ENCODE peak calls at places on chromosomes 7 and 10, in nine cellular contexts. T is NCI-H82, E is glomerular endothelial cell, S is heart right ventricle, K is chondrocyte, G is C1 segment of cervical spinal cord, P is non-pigmented ciliary epithelial cell, B is GM03348, Q is breast epithelium. C is an unnamed sample.

GRCh38 chr10:99394761-99395386 is 35.5 kb downstream of the GOT1 start:
- DNase-seq in G (no peak), E (no peak), S (no peak), Q (no peak), P (no peak), B (no peak), K (no peak), T (no peak), C (no peak)

GRCh38 chr10:78768882-78769281 is 299.9 kb upstream of the ZMIZ1 start:
- DNase-seq in E (no peak), B (no peak), Q (peak; percentile 12), S (no peak), G (no peak), P (no peak), T (no peak), K (no peak), C (no peak)

GRCh38 chr7:45923290-45923689 is 2.2 kb upstream of the IGFBP3 start:
- DNase-seq in P (no peak), Q (peak; percentile 75), T (peak; percentile 76), G (no peak), E (peak; percentile 54), B (peak; percentile 78), K (no peak), S (peak; percentile 75), C (no peak)

GRCh38 chr7:67625257-67625713 is 628.7 kb downstream of the TYW1 start:
- DNase-seq in E (no peak), K (no peak), T (peak; percentile 95), B (peak; percentile 92), G (peak; percentile 3), Q (peak; percentile 60), P (peak; percentile 3), S (peak; percentile 84), C (no peak)

GRCh38 chr7:157386979-157387800 is 50.4 kb downstream of the DNAJB6 start:
- DNase-seq in S (peak; percentile 89), P (no peak), B (peak; percentile 57), E (peak; percentile 72), K (no peak), Q (peak; percentile 84), G (no peak), T (peak; percentile 74), C (peak; percentile 76)

GRCh38 chr7:156438011-156438410 is 202.6 kb upstream of the RNF32 start:
- DNase-seq in S (no peak), B (no peak), Q (no peak), P (no peak), G (no peak), T (no peak), E (no peak), K (no peak), C (no peak)

GRCh38 chr7:522071-522937 is 2.7 kb upstream of the PDGFA start:
- DNase-seq in E (no peak), Q (no peak), T (no peak), K (no peak), S (peak; percentile 78), P (no peak), B (peak; percentile 53), G (no peak), C (peak; percentile 38)

GRCh38 chr7:112759905-112760304 is 30.3 kb downstream of the TMEM168 start:
- DNase-seq in K (no peak), S (no peak), P (no peak), Q (no peak), T (no peak), G (no peak), E (no peak), B (no peak), C (no peak)

GRCh38 chr7:144437370-144438191 is 34.1 kb upstream of the NOBOX start:
- DNase-seq in B (peak; percentile 65), E (peak; percentile 58), S (peak; percentile 44), K (no peak), Q (peak; percentile 57), T (peak; percentile 79), P (peak; percentile 36), G (no peak), C (peak; percentile 75)

GRCh38 chr10:88986549-88987242 is 3.9 kb upstream of the FAS start:
- DNase-seq in P (no peak), B (peak; percentile 35), T (peak; percentile 31), Q (no peak), G (no peak), S (peak; percentile 38), K (no peak), E (no peak), C (no peak)

GRCh38 chr7:139749545-139749944 is 28.3 kb downstream of the HIPK2 start:
- DNase-seq in T (no peak), Q (no peak), S (no peak), P (no peak), E (no peak), B (no peak), G (no peak), K (no peak), C (no peak)

GRCh38 chr7:99404977-99405320 is 3.4 kb downstream of the PDAP1 start:
- DNase-seq in K (no peak), B (no peak), Q (no peak), G (no peak), T (no peak), S (no peak), E (no peak), P (no peak), C (no peak)

GRCh38 chr7:9709211-9709610 is 1264.5 kb upstream of the PHF14 start:
- DNase-seq in S (no peak), E (no peak), G (no peak), K (no peak), T (no peak), B (no peak), Q (no peak), P (no peak), C (no peak)

GRCh38 chr10:65313406-65313805 is 1612.4 kb upstream of the LRRTM3 start:
- DNase-seq in P (peak; percentile 38), K (no peak), E (no peak), B (no peak), T (no peak), Q (no peak), G (no peak), S (no peak), C (no peak)

GRCh38 chr7:158000160-158000559 is 587.5 kb downstream of the PTPRN2 start:
- DNase-seq in T (no peak), K (no peak), G (no peak), S (no peak), Q (no peak), B (no peak), P (no peak), E (no peak), C (no peak)

GRCh38 chr7:155908385-155908784 is 96.1 kb upstream of the SHH start:
- DNase-seq in B (no peak), P (no peak), K (peak; percentile 68), S (no peak), T (no peak), G (no peak), Q (no peak), E (no peak), C (no peak)

C was measured in CD4-positive, CD25-positive, alpha-beta regulatory T cell.